ENCODE peak calls at places on chromosomes 7 and 10, in nine cellular contexts. One of them, this sample, is unnamed.

GRCh38 chr10:129922598-129923123 is 41.4 kb downstream of the EBF3 start:
- DNase-seq in B cell: no peak
- DNase-seq in SJSA1: no peak
- DNase-seq in HuH-7: no peak
- DNase-seq in T-helper 1 cell: no peak
- DNase-seq in thoracic aorta: no peak
- DNase-seq in amniotic stem cell: no peak
- DNase-seq in spleen: peak
- DNase-seq in AG10803: no peak
- DNase-seq in this sample: peak

GRCh38 chr7:74502216-74502891 is 48.6 kb downstream of the GTF2IRD1 start:
- DNase-seq in B cell: no peak
- DNase-seq in SJSA1: no peak
- DNase-seq in HuH-7: no peak
- DNase-seq in T-helper 1 cell: no peak
- DNase-seq in thoracic aorta: no peak
- DNase-seq in amniotic stem cell: no peak
- DNase-seq in spleen: no peak
- DNase-seq in AG10803: peak
- DNase-seq in this sample: peak

GRCh38 chr10:30990351-30990750 is 41.3 kb downstream of the ZNF438 start:
- DNase-seq in B cell: no peak
- DNase-seq in SJSA1: no peak
- DNase-seq in HuH-7: no peak
- DNase-seq in T-helper 1 cell: no peak
- DNase-seq in thoracic aorta: no peak
- DNase-seq in amniotic stem cell: no peak
- DNase-seq in spleen: no peak
- DNase-seq in AG10803: no peak
- DNase-seq in this sample: no peak

GRCh38 chr10:78944658-78945333 is 124.0 kb upstream of the ZMIZ1 start:
- DNase-seq in B cell: no peak
- DNase-seq in SJSA1: peak
- DNase-seq in HuH-7: no peak
- DNase-seq in T-helper 1 cell: no peak
- DNase-seq in thoracic aorta: no peak
- DNase-seq in amniotic stem cell: peak
- DNase-seq in spleen: no peak
- DNase-seq in AG10803: peak
- DNase-seq in this sample: no peak

GRCh38 chr10:99536400-99537254 is 3.9 kb downstream of the NKX2-3 start:
- DNase-seq in B cell: peak
- DNase-seq in SJSA1: no peak
- DNase-seq in HuH-7: no peak
- DNase-seq in T-helper 1 cell: no peak
- DNase-seq in thoracic aorta: no peak
- DNase-seq in amniotic stem cell: no peak
- DNase-seq in spleen: no peak
- DNase-seq in AG10803: no peak
- DNase-seq in this sample: no peak

GRCh38 chr7:152894295-152895170 is 135.0 kb downstream of the ACTR3B start:
- DNase-seq in B cell: peak
- DNase-seq in SJSA1: no peak
- DNase-seq in HuH-7: peak
- DNase-seq in T-helper 1 cell: no peak
- DNase-seq in thoracic aorta: no peak
- DNase-seq in amniotic stem cell: no peak
- DNase-seq in spleen: peak
- DNase-seq in AG10803: no peak
- DNase-seq in this sample: no peak

GRCh38 chr7:158255156-158255555 is 332.5 kb downstream of the PTPRN2 start:
- DNase-seq in B cell: no peak
- DNase-seq in SJSA1: peak
- DNase-seq in HuH-7: no peak
- DNase-seq in T-helper 1 cell: no peak
- DNase-seq in thoracic aorta: no peak
- DNase-seq in amniotic stem cell: no peak
- DNase-seq in spleen: peak
- DNase-seq in AG10803: no peak
- DNase-seq in this sample: no peak

GRCh38 chr10:127919418-127920191 is 12.7 kb downstream of the PTPRE start:
- DNase-seq in B cell: no peak
- DNase-seq in SJSA1: peak
- DNase-seq in HuH-7: peak
- DNase-seq in T-helper 1 cell: no peak
- DNase-seq in thoracic aorta: no peak
- DNase-seq in amniotic stem cell: no peak
- DNase-seq in spleen: no peak
- DNase-seq in AG10803: peak
- DNase-seq in this sample: no peak

GRCh38 chr10:91164520-91165065 is 55.9 kb upstream of the PCGF5 start:
- DNase-seq in B cell: no peak
- DNase-seq in SJSA1: no peak
- DNase-seq in HuH-7: no peak
- DNase-seq in T-helper 1 cell: no peak
- DNase-seq in thoracic aorta: no peak
- DNase-seq in amniotic stem cell: no peak
- DNase-seq in spleen: no peak
- DNase-seq in AG10803: no peak
- DNase-seq in this sample: no peak

GRCh38 chr7:114341648-114342047 is 73.0 kb upstream of the FOXP2 start:
- DNase-seq in B cell: no peak
- DNase-seq in SJSA1: no peak
- DNase-seq in HuH-7: no peak
- DNase-seq in T-helper 1 cell: no peak
- DNase-seq in thoracic aorta: no peak
- DNase-seq in amniotic stem cell: no peak
- DNase-seq in spleen: no peak
- DNase-seq in AG10803: no peak
- DNase-seq in this sample: no peak

GRCh38 chr7:1992554-1992953 is 240.2 kb downstream of the MAD1L1 start:
- DNase-seq in B cell: no peak
- DNase-seq in SJSA1: no peak
- DNase-seq in HuH-7: no peak
- DNase-seq in T-helper 1 cell: no peak
- DNase-seq in thoracic aorta: no peak
- DNase-seq in amniotic stem cell: no peak
- DNase-seq in spleen: no peak
- DNase-seq in AG10803: no peak
- DNase-seq in this sample: no peak

This sample was measured in breast epithelium.